ENCODE peak calls at places on chromosome 13, in eight cellular contexts. One of them, this sample, is unnamed.

GRCh38 chr13:112893570-112894422 is 75.2 kb upstream of the MCF2L start:
- DNase-seq in kidney epithelial cell: peak; percentile 53
- DNase-seq in fibroblast of lung: no peak
- DNase-seq in AG10803: no peak
- DNase-seq in transverse colon: peak; percentile 64
- DNase-seq in IMR-90: peak; percentile 21
- DNase-seq in ascending aorta: no peak
- DNase-seq in heart left ventricle: no peak
- DNase-seq in this sample: no peak

GRCh38 chr13:30581582-30581981 is 36.1 kb upstream of the USPL1 start:
- DNase-seq in kidney epithelial cell: no peak
- DNase-seq in fibroblast of lung: no peak
- DNase-seq in AG10803: no peak
- DNase-seq in transverse colon: no peak
- DNase-seq in IMR-90: peak; percentile 36
- DNase-seq in ascending aorta: no peak
- DNase-seq in heart left ventricle: no peak
- DNase-seq in this sample: peak; percentile 37

GRCh38 chr13:36850790-36851438 is 31.9 kb downstream of the RFXAP start:
- DNase-seq in kidney epithelial cell: no peak
- DNase-seq in fibroblast of lung: no peak
- DNase-seq in AG10803: peak; percentile 1
- DNase-seq in transverse colon: peak; percentile 19
- DNase-seq in IMR-90: no peak
- DNase-seq in ascending aorta: no peak
- DNase-seq in heart left ventricle: no peak
- DNase-seq in this sample: peak; percentile 18

GRCh38 chr13:20247963-20248362 is 15.8 kb upstream of the GJB6 start:
- DNase-seq in kidney epithelial cell: no peak
- DNase-seq in fibroblast of lung: no peak
- DNase-seq in AG10803: no peak
- DNase-seq in transverse colon: no peak
- DNase-seq in IMR-90: no peak
- DNase-seq in ascending aorta: no peak
- DNase-seq in heart left ventricle: no peak
- DNase-seq in this sample: no peak

GRCh38 chr13:74657765-74658164 is 523.6 kb upstream of the KLF12 start:
- DNase-seq in kidney epithelial cell: no peak
- DNase-seq in fibroblast of lung: no peak
- DNase-seq in AG10803: no peak
- DNase-seq in transverse colon: no peak
- DNase-seq in IMR-90: no peak
- DNase-seq in ascending aorta: no peak
- DNase-seq in heart left ventricle: no peak
- DNase-seq in this sample: no peak

GRCh38 chr13:110801044-110801443 is 87.5 kb downstream of the ING1 start:
- DNase-seq in kidney epithelial cell: no peak
- DNase-seq in fibroblast of lung: no peak
- DNase-seq in AG10803: no peak
- DNase-seq in transverse colon: no peak
- DNase-seq in IMR-90: no peak
- DNase-seq in ascending aorta: no peak
- DNase-seq in heart left ventricle: no peak
- DNase-seq in this sample: no peak

GRCh38 chr13:81713201-81713600 is 1372.3 kb upstream of the SPRY2 start:
- DNase-seq in kidney epithelial cell: no peak
- DNase-seq in fibroblast of lung: no peak
- DNase-seq in AG10803: no peak
- DNase-seq in transverse colon: no peak
- DNase-seq in IMR-90: no peak
- DNase-seq in ascending aorta: no peak
- DNase-seq in heart left ventricle: no peak
- DNase-seq in this sample: no peak

GRCh38 chr13:39641645-39642044 is 13.8 kb upstream of the COG6 start:
- DNase-seq in kidney epithelial cell: no peak
- DNase-seq in fibroblast of lung: no peak
- DNase-seq in AG10803: no peak
- DNase-seq in transverse colon: no peak
- DNase-seq in IMR-90: no peak
- DNase-seq in ascending aorta: no peak
- DNase-seq in heart left ventricle: no peak
- DNase-seq in this sample: no peak

GRCh38 chr13:81393686-81394085 is 1052.8 kb upstream of the SPRY2 start:
- DNase-seq in kidney epithelial cell: no peak
- DNase-seq in fibroblast of lung: no peak
- DNase-seq in AG10803: no peak
- DNase-seq in transverse colon: no peak
- DNase-seq in IMR-90: no peak
- DNase-seq in ascending aorta: no peak
- DNase-seq in heart left ventricle: no peak
- DNase-seq in this sample: no peak

GRCh38 chr13:76937416-76937815 is 10.9 kb upstream of the ACOD1 start:
- DNase-seq in kidney epithelial cell: peak; percentile 56
- DNase-seq in fibroblast of lung: peak; percentile 95
- DNase-seq in AG10803: peak; percentile 97
- DNase-seq in transverse colon: no peak
- DNase-seq in IMR-90: peak; percentile 97
- DNase-seq in ascending aorta: no peak
- DNase-seq in heart left ventricle: no peak
- DNase-seq in this sample: peak; percentile 98

GRCh38 chr13:25453966-25454365 is 82.2 kb downstream of the ATP8A2 start:
- DNase-seq in kidney epithelial cell: no peak
- DNase-seq in fibroblast of lung: no peak
- DNase-seq in AG10803: no peak
- DNase-seq in transverse colon: no peak
- DNase-seq in IMR-90: no peak
- DNase-seq in ascending aorta: no peak
- DNase-seq in heart left ventricle: no peak
- DNase-seq in this sample: no peak

GRCh38 chr13:83984793-83985192 is 102.5 kb upstream of the SLITRK1 start:
- DNase-seq in kidney epithelial cell: no peak
- DNase-seq in fibroblast of lung: no peak
- DNase-seq in AG10803: no peak
- DNase-seq in transverse colon: no peak
- DNase-seq in IMR-90: no peak
- DNase-seq in ascending aorta: no peak
- DNase-seq in heart left ventricle: no peak
- DNase-seq in this sample: no peak

GRCh38 chr13:91296011-91296410 is 51.5 kb upstream of the MIR17HG start:
- DNase-seq in kidney epithelial cell: no peak
- DNase-seq in fibroblast of lung: no peak
- DNase-seq in AG10803: no peak
- DNase-seq in transverse colon: peak; percentile 11
- DNase-seq in IMR-90: no peak
- DNase-seq in ascending aorta: no peak
- DNase-seq in heart left ventricle: no peak
- DNase-seq in this sample: no peak

GRCh38 chr13:80342541-80343371 is 1.8 kb upstream of the SPRY2 start:
- DNase-seq in kidney epithelial cell: no peak
- DNase-seq in fibroblast of lung: peak; percentile 64
- DNase-seq in AG10803: peak; percentile 60
- DNase-seq in transverse colon: peak; percentile 87
- DNase-seq in IMR-90: peak; percentile 66
- DNase-seq in ascending aorta: peak; percentile 92
- DNase-seq in heart left ventricle: peak; percentile 85
- DNase-seq in this sample: peak; percentile 68

GRCh38 chr13:112744306-112745021 is 54.6 kb downstream of the ATP11A start:
- DNase-seq in kidney epithelial cell: no peak
- DNase-seq in fibroblast of lung: peak; percentile 71
- DNase-seq in AG10803: peak; percentile 49
- DNase-seq in transverse colon: no peak
- DNase-seq in IMR-90: peak; percentile 63
- DNase-seq in ascending aorta: no peak
- DNase-seq in heart left ventricle: no peak
- DNase-seq in this sample: peak; percentile 57

GRCh38 chr13:106497079-106497478 is 38.4 kb downstream of the EFNB2 start:
- DNase-seq in kidney epithelial cell: no peak
- DNase-seq in fibroblast of lung: no peak
- DNase-seq in AG10803: no peak
- DNase-seq in transverse colon: no peak
- DNase-seq in IMR-90: no peak
- DNase-seq in ascending aorta: no peak
- DNase-seq in heart left ventricle: no peak
- DNase-seq in this sample: no peak
- H3K4me3 ChIP-seq in kidney epithelial cell: no peak overlapping the region
- H3K4me3 ChIP-seq in fibroblast of lung: no peak overlapping the region
- H3K4me3 ChIP-seq in AG10803: no peak overlapping the region
- H3K4me3 ChIP-seq in transverse colon: no peak overlapping the region
- H3K4me3 ChIP-seq in IMR-90: no peak overlapping the region
- H3K4me3 ChIP-seq in ascending aorta: peak overlapping the region; percentile 50
- H3K4me3 ChIP-seq in heart left ventricle: no peak overlapping the region
- H3K4me3 ChIP-seq in this sample: no peak overlapping the region

GRCh38 chr13:33069365-33069764 is 53.1 kb downstream of the KL start:
- DNase-seq in kidney epithelial cell: no peak
- DNase-seq in fibroblast of lung: no peak
- DNase-seq in AG10803: no peak
- DNase-seq in transverse colon: no peak
- DNase-seq in IMR-90: no peak
- DNase-seq in ascending aorta: no peak
- DNase-seq in heart left ventricle: no peak
- DNase-seq in this sample: peak; percentile 42
- TF ChIP-seq CTCF in kidney epithelial cell: no peak
- TF ChIP-seq CTCF in fibroblast of lung: no peak
- TF ChIP-seq CTCF in AG10803: peak; percentile 21
- TF ChIP-seq CTCF in transverse colon: no peak
- TF ChIP-seq CTCF in IMR-90: peak; percentile 14
- TF ChIP-seq CTCF in ascending aorta: peak; percentile 32
- TF ChIP-seq CTCF in heart left ventricle: no peak
- TF ChIP-seq CTCF in this sample: peak; percentile 43

DNA sequence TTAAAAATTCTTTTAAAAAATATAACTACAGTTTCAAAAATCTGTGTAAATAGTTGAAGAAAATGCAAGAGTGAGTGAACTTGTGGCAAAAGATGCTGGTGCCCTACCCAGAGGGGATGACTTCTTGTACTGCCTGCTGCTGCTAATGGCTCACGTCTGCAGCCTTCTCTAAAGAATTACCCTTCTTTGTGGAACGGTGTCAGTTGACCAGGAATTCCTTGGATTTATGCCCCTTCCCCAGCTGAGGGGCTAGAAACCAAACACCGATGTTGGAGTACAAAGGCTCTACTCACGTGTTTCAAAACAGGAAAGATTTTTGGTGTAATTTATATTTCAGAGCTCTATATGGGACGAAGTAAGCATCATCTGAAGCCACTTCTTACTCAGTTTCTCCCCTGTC is 1582.8 kb downstream of the OLFM4 start:
- DNase-seq in kidney epithelial cell: no peak
- DNase-seq in fibroblast of lung: no peak
- DNase-seq in AG10803: no peak
- DNase-seq in transverse colon: no peak
- DNase-seq in IMR-90: no peak
- DNase-seq in ascending aorta: no peak
- DNase-seq in heart left ventricle: no peak
- DNase-seq in this sample: no peak
- H3K4me3 ChIP-seq in kidney epithelial cell: no peak overlapping the region
- H3K4me3 ChIP-seq in fibroblast of lung: no peak overlapping the region
- H3K4me3 ChIP-seq in AG10803: no peak overlapping the region
- H3K4me3 ChIP-seq in transverse colon: no peak overlapping the region
- H3K4me3 ChIP-seq in IMR-90: no peak overlapping the region
- H3K4me3 ChIP-seq in ascending aorta: no peak overlapping the region
- H3K4me3 ChIP-seq in heart left ventricle: no peak overlapping the region
- H3K4me3 ChIP-seq in this sample: no peak overlapping the region

GRCh38 chr13:46961719-46962118 is 64.9 kb upstream of the HTR2A start:
- DNase-seq in kidney epithelial cell: peak; percentile 71
- DNase-seq in fibroblast of lung: peak; percentile 82
- DNase-seq in AG10803: peak; percentile 83
- DNase-seq in transverse colon: no peak
- DNase-seq in IMR-90: peak; percentile 89
- DNase-seq in ascending aorta: no peak
- DNase-seq in heart left ventricle: no peak
- DNase-seq in this sample: peak; percentile 93

GRCh38 chr13:46963874-46964273 is 67.0 kb upstream of the HTR2A start:
- DNase-seq in kidney epithelial cell: no peak
- DNase-seq in fibroblast of lung: no peak
- DNase-seq in AG10803: no peak
- DNase-seq in transverse colon: no peak
- DNase-seq in IMR-90: no peak
- DNase-seq in ascending aorta: no peak
- DNase-seq in heart left ventricle: no peak
- DNase-seq in this sample: no peak

GRCh38 chr13:46964789-46965527 is 68.1 kb upstream of the HTR2A start:
- DNase-seq in kidney epithelial cell: no peak
- DNase-seq in fibroblast of lung: peak; percentile 55
- DNase-seq in AG10803: peak; percentile 87
- DNase-seq in transverse colon: no peak
- DNase-seq in IMR-90: peak; percentile 72
- DNase-seq in ascending aorta: no peak
- DNase-seq in heart left ventricle: no peak
- DNase-seq in this sample: peak; percentile 98

DNA sequence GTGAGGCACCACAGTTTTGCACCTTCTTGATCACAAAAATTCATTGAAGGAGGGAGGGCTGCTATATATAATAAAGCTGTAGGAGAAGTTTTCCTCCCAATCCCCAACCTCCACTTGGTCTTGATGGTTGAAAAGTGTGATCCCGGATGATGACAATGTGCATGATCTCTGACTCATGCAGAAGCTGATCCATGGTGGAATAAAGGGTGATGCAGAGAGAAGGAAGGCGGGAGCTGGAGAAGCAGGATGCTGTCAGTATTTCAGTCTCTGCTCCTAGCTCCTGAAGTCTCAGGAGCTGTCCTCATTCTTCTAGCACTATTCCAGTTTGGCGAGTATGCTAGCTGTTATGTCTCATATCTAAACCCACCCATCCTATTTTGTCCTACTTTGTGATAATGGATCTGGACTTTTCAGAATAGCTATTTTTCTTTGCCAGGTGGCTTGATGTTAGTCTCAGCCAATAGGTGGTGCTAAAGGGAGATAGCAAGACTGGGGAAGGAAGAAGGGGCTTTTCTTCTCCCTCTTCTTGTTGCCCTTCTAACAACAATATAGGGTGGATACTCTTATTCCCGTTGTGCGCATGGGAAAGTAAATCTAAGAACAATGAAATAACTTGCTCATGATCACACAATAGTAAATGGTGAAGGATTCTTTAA is 65.6 kb upstream of the HTR2A start:
- DNase-seq in kidney epithelial cell: no peak
- DNase-seq in fibroblast of lung: peak; percentile 53
- DNase-seq in AG10803: peak; percentile 42
- DNase-seq in transverse colon: no peak
- DNase-seq in IMR-90: peak; percentile 73
- DNase-seq in ascending aorta: no peak
- DNase-seq in heart left ventricle: no peak
- DNase-seq in this sample: peak; percentile 89
- TF ChIP-seq CTCF in kidney epithelial cell: peak; percentile 45
- TF ChIP-seq CTCF in fibroblast of lung: peak; percentile 24
- TF ChIP-seq CTCF in AG10803: peak; percentile 43
- TF ChIP-seq CTCF in transverse colon: no peak
- TF ChIP-seq CTCF in IMR-90: peak; percentile 32
- TF ChIP-seq CTCF in ascending aorta: peak; percentile 23
- TF ChIP-seq CTCF in heart left ventricle: no peak
- TF ChIP-seq CTCF in this sample: peak; percentile 50